ENCODE peak calls at places on chromosome 1, in six cellular contexts. One of them, this sample, is unnamed.
A peak's percentile ranks its signal among the peaks of the same experiment; 100 is the strongest.

GRCh38 chr1:53266038-53266437 is 27.7 kb upstream of the MAGOH start:
- DNase-seq in NCI-H748 treated with DMSO at 0.1 percent for 48 hours: no peak
- DNase-seq in glutamatergic neuron: no peak
- DNase-seq in NCI-H1092 treated with DMSO at 0.1 percent for 48 hours: no peak
- DNase-seq in T-helper 9 cell: no peak
- DNase-seq in astrocyte of the cerebellum: no peak
- DNase-seq in this sample: no peak

GRCh38 chr1:178959543-178960460 is 65.9 kb upstream of the FAM20B start:
- DNase-seq in NCI-H748 treated with DMSO at 0.1 percent for 48 hours: no peak
- DNase-seq in glutamatergic neuron: no peak
- DNase-seq in NCI-H1092 treated with DMSO at 0.1 percent for 48 hours: no peak
- DNase-seq in T-helper 9 cell: no peak
- DNase-seq in astrocyte of the cerebellum: no peak
- DNase-seq in this sample: no peak

GRCh38 chr1:203508463-203508862 is 14.5 kb downstream of the OPTC start:
- DNase-seq in NCI-H748 treated with DMSO at 0.1 percent for 48 hours: no peak
- DNase-seq in glutamatergic neuron: no peak
- DNase-seq in NCI-H1092 treated with DMSO at 0.1 percent for 48 hours: no peak
- DNase-seq in T-helper 9 cell: no peak
- DNase-seq in astrocyte of the cerebellum: no peak
- DNase-seq in this sample: no peak

GRCh38 chr1:87325982-87326738 is 2.5 kb upstream of the LMO4 start:
- DNase-seq in NCI-H748 treated with DMSO at 0.1 percent for 48 hours: peak; percentile 78
- DNase-seq in glutamatergic neuron: no peak
- DNase-seq in NCI-H1092 treated with DMSO at 0.1 percent for 48 hours: peak; percentile 68
- DNase-seq in T-helper 9 cell: peak; percentile 16
- DNase-seq in astrocyte of the cerebellum: peak; percentile 49
- DNase-seq in this sample: peak; percentile 23

GRCh38 chr1:157360021-157360390 is 192.3 kb downstream of the FCRL5 start:
- DNase-seq in NCI-H748 treated with DMSO at 0.1 percent for 48 hours: no peak
- DNase-seq in glutamatergic neuron: no peak
- DNase-seq in NCI-H1092 treated with DMSO at 0.1 percent for 48 hours: peak; percentile 39
- DNase-seq in T-helper 9 cell: no peak
- DNase-seq in astrocyte of the cerebellum: no peak
- DNase-seq in this sample: no peak

GRCh38 chr1:19087737-19088594 is 122.1 kb downstream of the UBR4 start:
- DNase-seq in NCI-H748 treated with DMSO at 0.1 percent for 48 hours: no peak
- DNase-seq in glutamatergic neuron: no peak
- DNase-seq in NCI-H1092 treated with DMSO at 0.1 percent for 48 hours: no peak
- DNase-seq in T-helper 9 cell: no peak
- DNase-seq in astrocyte of the cerebellum: no peak
- DNase-seq in this sample: no peak

GRCh38 chr1:244047739-244048565 is 3.1 kb upstream of the ZBTB18 start:
- DNase-seq in NCI-H748 treated with DMSO at 0.1 percent for 48 hours: peak; percentile 96
- DNase-seq in glutamatergic neuron: peak; percentile 99
- DNase-seq in NCI-H1092 treated with DMSO at 0.1 percent for 48 hours: peak; percentile 99
- DNase-seq in T-helper 9 cell: peak; percentile 92
- DNase-seq in astrocyte of the cerebellum: peak; percentile 97
- DNase-seq in this sample: peak; percentile 98

GRCh38 chr1:223824287-223824686 is 21.5 kb downstream of the TP53BP2 start:
- DNase-seq in NCI-H748 treated with DMSO at 0.1 percent for 48 hours: no peak
- DNase-seq in glutamatergic neuron: no peak
- DNase-seq in NCI-H1092 treated with DMSO at 0.1 percent for 48 hours: no peak
- DNase-seq in T-helper 9 cell: no peak
- DNase-seq in astrocyte of the cerebellum: no peak
- DNase-seq in this sample: no peak

GRCh38 chr1:55456961-55457360 is 241.8 kb upstream of the USP24 start:
- DNase-seq in NCI-H748 treated with DMSO at 0.1 percent for 48 hours: no peak
- DNase-seq in glutamatergic neuron: no peak
- DNase-seq in NCI-H1092 treated with DMSO at 0.1 percent for 48 hours: no peak
- DNase-seq in T-helper 9 cell: no peak
- DNase-seq in astrocyte of the cerebellum: no peak
- DNase-seq in this sample: no peak

GRCh38 chr1:2229921-2230700 is 2.0 kb downstream of the SKI start:
- DNase-seq in NCI-H748 treated with DMSO at 0.1 percent for 48 hours: no peak
- DNase-seq in glutamatergic neuron: no peak
- DNase-seq in NCI-H1092 treated with DMSO at 0.1 percent for 48 hours: no peak
- DNase-seq in T-helper 9 cell: no peak
- DNase-seq in astrocyte of the cerebellum: no peak
- DNase-seq in this sample: no peak

This sample was measured in H4.